ENCODE peak calls at places on chromosome 6, in nine cellular contexts. D, M, W, L, V, P, H, J and B are unnamed samples.

GRCh38 chr6:111456208-111456607 is 26.8 kb downstream of the REV3L start:
- DNase-seq in V (no peak), M (no peak), W (no peak), P (peak; percentile 45), J (no peak), D (no peak), L (no peak), H (no peak), B (no peak)

GRCh38 chr6:43900560-43901329 is 130.7 kb downstream of the VEGFA start:
- DNase-seq in H (no peak), M (no peak), P (no peak), L (no peak), W (no peak), J (no peak), D (no peak), V (no peak), B (no peak)

GRCh38 chr6:53718597-53719460 is 53.3 kb upstream of the KLHL31 start:
- DNase-seq in L (peak; percentile 33), P (peak; percentile 76), V (no peak), H (no peak), M (no peak), W (no peak), J (no peak), D (no peak), B (no peak)

GRCh38 chr6:46583081-46583480 is 69.5 kb downstream of the CYP39A1 start:
- DNase-seq in H (no peak), W (no peak), D (no peak), M (no peak), J (no peak), P (no peak), L (no peak), V (no peak), B (no peak)

GRCh38 chr6:64250126-64250525 is 614.5 kb downstream of the PHF3 start:
- DNase-seq in M (no peak), V (peak; percentile 6), P (no peak), J (no peak), L (no peak), W (no peak), D (no peak), H (no peak), B (no peak)

GRCh38 chr6:157386454-157386853 is 5.5 kb downstream of the ZDHHC14 start:
- DNase-seq in V (no peak), P (no peak), D (no peak), J (no peak), L (no peak), H (no peak), W (no peak), M (no peak), B (no peak)

GRCh38 chr6:53066059-53066406 is 829 bp downstream of the FBXO9 start:
- DNase-seq in M (peak; percentile 71), L (peak; percentile 36), J (peak; percentile 59), D (peak; percentile 51), P (peak; percentile 35), W (peak; percentile 48), V (no peak), H (peak; percentile 64), B (peak; percentile 12)

GRCh38 chr6:90870561-90870960 is 283.7 kb upstream of the MAP3K7 start:
- DNase-seq in H (no peak), W (no peak), L (no peak), J (no peak), D (no peak), M (no peak), V (no peak), P (no peak), B (no peak)

GRCh38 chr6:31687860-31688693 is 7.2 kb upstream of the LY6G5C start:
- DNase-seq in P (no peak), H (no peak), L (no peak), V (no peak), W (no peak), J (no peak), M (peak; percentile 59), D (no peak), B (no peak)

GRCh38 chr6:31691564-31692108 is 10.8 kb upstream of the LY6G5C start:
- DNase-seq in J (no peak), V (no peak), L (no peak), H (no peak), D (no peak), W (no peak), P (no peak), M (no peak), B (no peak)

GRCh38 chr6:31691078-31691463 is 10.2 kb upstream of the LY6G5C start:
- DNase-seq in H (no peak), P (no peak), V (no peak), M (no peak), D (no peak), J (no peak), L (no peak), W (no peak), B (no peak)

GRCh38 chr6:31690231-31691077 is 9.6 kb upstream of the LY6G5C start:
- DNase-seq in L (no peak), P (peak; percentile 22), W (no peak), M (no peak), V (no peak), J (no peak), H (no peak), D (no peak), B (no peak)

DNA sequence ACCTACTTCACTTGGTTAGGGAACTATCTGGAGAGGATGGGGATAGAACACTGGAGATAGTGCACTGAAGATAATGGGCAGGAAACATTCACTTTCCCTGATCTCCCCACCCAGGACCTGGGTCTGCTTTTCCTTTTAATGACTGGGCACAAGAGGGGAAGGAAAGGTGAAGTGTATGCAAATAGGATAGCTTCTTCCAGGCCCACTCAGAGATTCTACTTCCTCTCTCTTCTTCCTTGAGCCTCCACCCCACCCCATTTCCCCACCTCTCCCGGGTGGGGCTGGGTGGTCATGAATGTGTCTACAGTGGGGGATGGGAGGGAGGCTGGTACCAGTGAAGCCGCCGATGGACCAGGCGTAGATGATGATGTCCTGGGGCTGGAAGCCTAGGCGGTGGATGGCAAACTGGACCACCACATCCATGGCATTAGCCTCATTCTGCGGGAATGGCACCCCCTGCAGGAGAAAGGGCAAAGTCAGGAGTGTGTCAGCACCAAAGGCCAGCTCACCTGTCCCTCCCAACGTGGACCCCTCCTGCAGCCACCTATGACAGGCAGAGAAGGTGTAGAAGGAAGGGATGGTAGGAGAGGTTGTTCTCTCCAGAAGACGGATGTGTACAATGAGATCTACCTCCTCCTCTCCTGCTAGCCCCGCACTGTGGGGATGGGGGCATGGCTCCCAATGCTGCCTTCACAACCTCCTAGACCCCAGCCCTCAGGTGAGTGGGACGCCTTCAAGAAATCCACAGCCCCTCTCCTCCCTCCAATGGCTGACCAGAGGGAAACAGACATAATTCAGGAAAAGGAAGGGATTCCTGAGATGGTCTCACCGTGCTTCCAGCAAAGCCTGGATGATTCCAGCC is 8.6 kb upstream of the LY6G5C start:
- DNase-seq in V (no peak), H (no peak), L (no peak), M (peak; percentile 84), J (no peak), D (no peak), W (no peak), P (no peak), B (no peak)
- TF ChIP-seq CTCF in V (peak; percentile 50), H (peak; percentile 19), L (peak; percentile 31), M (peak; percentile 73), J (no peak), D (no peak), W (no peak), P (peak; percentile 39), B (peak; percentile 44)

GRCh38 chr6:112877134-112878100 is 530.3 kb downstream of the RFPL4B start:
- DNase-seq in H (no peak), D (no peak), M (no peak), J (no peak), P (peak; percentile 93), L (no peak), V (peak; percentile 81), W (no peak), B (no peak)

GRCh38 chr6:112882381-112882780 is 535.3 kb downstream of the RFPL4B start:
- DNase-seq in M (no peak), L (no peak), H (no peak), V (no peak), J (no peak), W (no peak), P (no peak), D (no peak), B (no peak)

GRCh38 chr6:112881828-112882227 is 534.7 kb downstream of the RFPL4B start:
- DNase-seq in D (no peak), V (no peak), H (no peak), M (no peak), L (no peak), P (no peak), W (no peak), J (no peak), B (no peak)

GRCh38 chr6:112881027-112881426 is 533.9 kb downstream of the RFPL4B start:
- DNase-seq in W (no peak), H (no peak), P (peak; percentile 50), M (no peak), V (no peak), J (no peak), L (no peak), D (no peak), B (no peak)

GRCh38 chr6:112879920-112880413 is 532.8 kb downstream of the RFPL4B start:
- DNase-seq in L (no peak), H (peak; percentile 65), P (peak; percentile 39), M (peak; percentile 98), W (no peak), J (no peak), D (peak; percentile 34), V (no peak), B (peak; percentile 81)
- TF ChIP-seq CTCF in L (no peak), H (peak; percentile 27), P (peak; percentile 5), M (peak; percentile 96), W (no peak), J (no peak), D (no peak), V (no peak), B (peak; percentile 82)

GRCh38 chr6:163708459-163708858 is 293.9 kb downstream of the QKI start:
- DNase-seq in V (no peak), J (no peak), H (no peak), M (no peak), L (no peak), D (no peak), P (no peak), W (no peak), B (no peak)

GRCh38 chr6:163705923-163706322 is 291.4 kb downstream of the QKI start:
- DNase-seq in P (no peak), W (no peak), H (no peak), V (no peak), M (no peak), L (no peak), D (no peak), J (no peak), B (no peak)

GRCh38 chr6:163709255-163709654 is 294.7 kb downstream of the QKI start:
- DNase-seq in V (no peak), M (no peak), W (no peak), P (no peak), L (no peak), H (no peak), D (no peak), J (no peak), B (no peak)

GRCh38 chr6:163706688-163707087 is 292.2 kb downstream of the QKI start:
- DNase-seq in J (no peak), L (no peak), P (no peak), W (no peak), D (no peak), H (no peak), V (no peak), M (no peak), B (no peak)

GRCh38 chr6:163707385-163708355 is 293.2 kb downstream of the QKI start:
- DNase-seq in P (no peak), W (no peak), J (no peak), V (no peak), M (no peak), H (no peak), D (no peak), L (no peak), B (no peak)
- TF ChIP-seq CTCF in P (no peak), W (peak; percentile 34), J (no peak), V (no peak), M (peak; percentile 25), H (peak; percentile 14), D (no peak), L (no peak), B (no peak)

GRCh38 chr6:83057705-83058321 is 7.8 kb downstream of the UBE3D start:
- DNase-seq in M (peak; percentile 76), P (peak; percentile 66), L (peak; percentile 19), V (no peak), J (no peak), W (no peak), D (no peak), H (no peak), B (peak; percentile 18)
- TF ChIP-seq CTCF in M (peak; percentile 86), P (peak; percentile 84), L (peak; percentile 72), V (peak; percentile 91), J (peak; percentile 54), W (peak; percentile 59), D (peak; percentile 57), H (peak; percentile 66), B (peak; percentile 92)